ENCODE peak calls at places on chromosomes 3 and 15, in seven cellular contexts. Y is activated CD8-positive, alpha-beta T cell treated with anti-CD3 and anti-CD28 coated beads for 36 hours; V is choroid plexus epithelial cell; Z is mucosa of gallbladder; N is MCF 10A; J is H1; R is retina. M is an unnamed sample.

GRCh38 chr15:64916365-64916764 is 4.7 kb downstream of the ANKDD1A start:
- DNase-seq in Y (no peak), V (no peak), Z (no peak), N (no peak), J (no peak), R (no peak), M (no peak)

GRCh38 chr3:36494461-36495109 is 114.3 kb downstream of the STAC start:
- DNase-seq in Y (no peak), V (peak; percentile 81), Z (no peak), N (peak; percentile 74), J (no peak), R (no peak), M (no peak)

GRCh38 chr3:111688190-111688800 is 93.1 kb upstream of the ZBED2 start:
- DNase-seq in Y (no peak), V (no peak), Z (no peak), N (no peak), J (no peak), R (no peak), M (no peak)

GRCh38 chr3:43155464-43156121 is 49.7 kb upstream of the POMGNT2 start:
- DNase-seq in Y (no peak), V (peak; percentile 90), Z (peak; percentile 75), N (peak; percentile 88), J (peak; percentile 23), R (peak; percentile 68), M (peak; percentile 57)

GRCh38 chr3:119613872-119614271 is 16.2 kb downstream of the PLA1A start:
- DNase-seq in Y (no peak), V (no peak), Z (no peak), N (no peak), J (no peak), R (no peak), M (no peak)

GRCh38 chr3:60742606-60743145 is 508.6 kb downstream of the FHIT start:
- DNase-seq in Y (no peak), V (peak; percentile 40), Z (no peak), N (peak; percentile 65), J (peak; percentile 61), R (no peak), M (peak; percentile 82)

GRCh38 chr15:90915808-90916440 is 12.8 kb downstream of the MAN2A2 start:
- DNase-seq in Y (no peak), V (peak; percentile 80), Z (peak; percentile 45), N (no peak), J (no peak), R (peak; percentile 19), M (no peak)

GRCh38 chr15:72166716-72167417 is 30.7 kb downstream of the GRAMD2A start:
- DNase-seq in Y (no peak), V (no peak), Z (no peak), N (no peak), J (no peak), R (no peak), M (no peak)

GRCh38 chr3:27423463-27423862 is 54.3 kb upstream of the NEK10 start:
- DNase-seq in Y (no peak), V (peak; percentile 83), Z (no peak), N (peak; percentile 58), J (no peak), R (no peak), M (no peak)

GRCh38 chr15:39265261-39265660 is 315.6 kb upstream of the THBS1 start:
- DNase-seq in Y (no peak), V (no peak), Z (no peak), N (peak; percentile 27), J (no peak), R (no peak), M (no peak)

GRCh38 chr3:171556133-171556532 is 95.9 kb upstream of the TNIK start:
- DNase-seq in Y (no peak), V (no peak), Z (no peak), N (no peak), J (no peak), R (peak; percentile 51), M (no peak)

GRCh38 chr3:170815340-170815739 is 54.7 kb downstream of the RPL22L1 start:
- DNase-seq in Y (no peak), V (peak; percentile 62), Z (peak; percentile 16), N (peak; percentile 66), J (no peak), R (no peak), M (peak; percentile 38)

GRCh38 chr15:80870893-80871292 is 91.7 kb downstream of the CEMIP start:
- DNase-seq in Y (no peak), V (no peak), Z (no peak), N (no peak), J (no peak), R (no peak), M (no peak)

GRCh38 chr15:71709808-71710418 is 100.4 kb upstream of the NR2E3 start:
- DNase-seq in Y (no peak), V (no peak), Z (no peak), N (no peak), J (no peak), R (no peak), M (no peak)

GRCh38 chr3:54870423-54870822 is 57.4 kb downstream of the LRTM1 start:
- DNase-seq in Y (no peak), V (peak; percentile 96), Z (peak; percentile 46), N (peak; percentile 77), J (no peak), R (peak; percentile 40), M (no peak)

GRCh38 chr3:137612293-137612692 is 151.8 kb upstream of the SOX14 start:
- DNase-seq in Y (no peak), V (no peak), Z (no peak), N (no peak), J (peak; percentile 31), R (no peak), M (peak; percentile 86)

GRCh38 chr3:182837855-182838454 is 44.7 kb downstream of the ATP11B start:
- DNase-seq in Y (no peak), V (peak; percentile 74), Z (no peak), N (peak; percentile 27), J (no peak), R (no peak), M (no peak)

GRCh38 chr3:190225186-190225692 is 97.0 kb downstream of the CLDN1 start:
- DNase-seq in Y (no peak), V (peak; percentile 63), Z (no peak), N (peak; percentile 57), J (no peak), R (peak; percentile 38), M (no peak)

GRCh38 chr15:81813215-81813614 is 232.6 kb downstream of the MEX3B start:
- DNase-seq in Y (no peak), V (peak; percentile 47), Z (no peak), N (peak; percentile 39), J (peak; percentile 9), R (no peak), M (peak; percentile 17)

GRCh38 chr15:83288381-83288801 is 3.9 kb upstream of the BNC1 start:
- DNase-seq in Y (no peak), V (no peak), Z (no peak), N (peak; percentile 85), J (no peak), R (no peak), M (no peak)

GRCh38 chr3:61927332-61927731 is 366.0 kb downstream of the PTPRG start:
- DNase-seq in Y (no peak), V (peak; percentile 88), Z (peak; percentile 59), N (peak; percentile 16), J (no peak), R (no peak), M (no peak)